ENCODE peak calls at places on chromosome 2, in four cellular contexts. One of them, this sample, is unnamed.

GRCh38 chr2:188077757-188078156 is 213.9 kb upstream of the GULP1 start:
- DNase-seq in HepG2: no peak
- DNase-seq in K562: no peak
- DNase-seq in WTC11: no peak
- DNase-seq in this sample: no peak

GRCh38 chr2:85470850-85471800 is 52.6 kb downstream of the SH2D6 start:
- DNase-seq in HepG2: peak
- DNase-seq in K562: no peak
- DNase-seq in WTC11: no peak
- DNase-seq in this sample: no peak

GRCh38 chr2:226673314-226673723 is 126.3 kb downstream of the IRS1 start:
- DNase-seq in HepG2: no peak
- DNase-seq in K562: no peak
- DNase-seq in WTC11: no peak
- DNase-seq in this sample: no peak

GRCh38 chr2:150549381-150549780 is 61.9 kb upstream of the RND3 start:
- DNase-seq in HepG2: no peak
- DNase-seq in K562: no peak
- DNase-seq in WTC11: no peak
- DNase-seq in this sample: no peak

GRCh38 chr2:215105607-215106354 is 32.6 kb downstream of the ABCA12 start:
- DNase-seq in HepG2: no peak
- DNase-seq in K562: no peak
- DNase-seq in WTC11: no peak
- DNase-seq in this sample: no peak

GRCh38 chr2:177347570-177347969 is 45.0 kb upstream of the AGPS start:
- DNase-seq in HepG2: no peak
- DNase-seq in K562: no peak
- DNase-seq in WTC11: no peak
- DNase-seq in this sample: no peak

GRCh38 chr2:203909192-203909945 is 27.2 kb upstream of the ICOS start:
- DNase-seq in HepG2: peak
- DNase-seq in K562: peak
- DNase-seq in WTC11: no peak
- DNase-seq in this sample: peak

GRCh38 chr2:60295591-60295962 is 257.9 kb downstream of the BCL11A start:
- DNase-seq in HepG2: no peak
- DNase-seq in K562: no peak
- DNase-seq in WTC11: peak
- DNase-seq in this sample: no peak

GRCh38 chr2:75403991-75404428 is 156.7 kb downstream of the EVA1A start:
- DNase-seq in HepG2: peak
- DNase-seq in K562: peak
- DNase-seq in WTC11: no peak
- DNase-seq in this sample: no peak

GRCh38 chr2:240319855-240320560 is 115.5 kb upstream of the GPC1 start:
- DNase-seq in HepG2: no peak
- DNase-seq in K562: peak
- DNase-seq in WTC11: no peak
- DNase-seq in this sample: peak

GRCh38 chr2:50328680-50329079 is 703.3 kb downstream of the NRXN1 start:
- DNase-seq in HepG2: no peak
- DNase-seq in K562: no peak
- DNase-seq in WTC11: no peak
- DNase-seq in this sample: no peak

GRCh38 chr2:160010361-160011145 is 51.9 kb downstream of the PLA2R1 start:
- DNase-seq in HepG2: no peak
- DNase-seq in K562: no peak
- DNase-seq in WTC11: no peak
- DNase-seq in this sample: no peak

GRCh38 chr2:161857936-161858335 is 216.1 kb downstream of the DPP4 start:
- DNase-seq in HepG2: no peak
- DNase-seq in K562: no peak
- DNase-seq in WTC11: no peak
- DNase-seq in this sample: no peak

GRCh38 chr2:16060125-16060935 is 120.0 kb downstream of the MYCN start:
- DNase-seq in HepG2: no peak
- DNase-seq in K562: no peak
- DNase-seq in WTC11: no peak
- DNase-seq in this sample: no peak

GRCh38 chr2:16059393-16060016 is 119.2 kb downstream of the MYCN start:
- DNase-seq in HepG2: no peak
- DNase-seq in K562: no peak
- DNase-seq in WTC11: no peak
- DNase-seq in this sample: no peak

GRCh38 chr2:16058747-16059358 is 118.5 kb downstream of the MYCN start:
- DNase-seq in HepG2: no peak
- DNase-seq in K562: no peak
- DNase-seq in WTC11: no peak
- DNase-seq in this sample: no peak

GRCh38 chr2:16057661-16058060 is 117.3 kb downstream of the MYCN start:
- DNase-seq in HepG2: no peak
- DNase-seq in K562: no peak
- DNase-seq in WTC11: no peak
- DNase-seq in this sample: no peak

GRCh38 chr2:16058256-16058655 is 117.9 kb downstream of the MYCN start:
- DNase-seq in HepG2: no peak
- DNase-seq in K562: no peak
- DNase-seq in WTC11: no peak
- DNase-seq in this sample: no peak
- TF ChIP-seq ATF2 in HepG2: no peak
- TF ChIP-seq ATF2 in K562: no peak
- TF ChIP-seq ATF2 in WTC11: no peak
- TF ChIP-seq ATF2 in this sample: no peak

GRCh38 chr2:100978582-100979051 is 23.5 kb upstream of the RPL31 start:
- DNase-seq in HepG2: no peak
- DNase-seq in K562: no peak
- DNase-seq in WTC11: no peak
- DNase-seq in this sample: no peak
- TF ChIP-seq ATF2 in HepG2: no peak
- TF ChIP-seq ATF2 in K562: no peak
- TF ChIP-seq ATF2 in WTC11: no peak
- TF ChIP-seq ATF2 in this sample: no peak

GRCh38 chr2:238941262-238941792 is 93.4 kb downstream of the TWIST2 start:
- DNase-seq in HepG2: no peak
- DNase-seq in K562: no peak
- DNase-seq in WTC11: no peak
- DNase-seq in this sample: peak

GRCh38 chr2:238939521-238940403 is 91.9 kb downstream of the TWIST2 start:
- DNase-seq in HepG2: no peak
- DNase-seq in K562: no peak
- DNase-seq in WTC11: no peak
- DNase-seq in this sample: no peak

GRCh38 chr2:238942941-238943715 is 95.2 kb downstream of the TWIST2 start:
- DNase-seq in HepG2: no peak
- DNase-seq in K562: no peak
- DNase-seq in WTC11: no peak
- DNase-seq in this sample: no peak

GRCh38 chr2:238940806-238941205 is 92.9 kb downstream of the TWIST2 start:
- DNase-seq in HepG2: no peak
- DNase-seq in K562: no peak
- DNase-seq in WTC11: no peak
- DNase-seq in this sample: no peak

GRCh38 chr2:238942080-238942761 is 94.3 kb downstream of the TWIST2 start:
- DNase-seq in HepG2: no peak
- DNase-seq in K562: no peak
- DNase-seq in WTC11: no peak
- DNase-seq in this sample: peak
- TF ChIP-seq ATF2 in HepG2: no peak
- TF ChIP-seq ATF2 in K562: no peak
- TF ChIP-seq ATF2 in WTC11: no peak
- TF ChIP-seq ATF2 in this sample: no peak

DNA sequence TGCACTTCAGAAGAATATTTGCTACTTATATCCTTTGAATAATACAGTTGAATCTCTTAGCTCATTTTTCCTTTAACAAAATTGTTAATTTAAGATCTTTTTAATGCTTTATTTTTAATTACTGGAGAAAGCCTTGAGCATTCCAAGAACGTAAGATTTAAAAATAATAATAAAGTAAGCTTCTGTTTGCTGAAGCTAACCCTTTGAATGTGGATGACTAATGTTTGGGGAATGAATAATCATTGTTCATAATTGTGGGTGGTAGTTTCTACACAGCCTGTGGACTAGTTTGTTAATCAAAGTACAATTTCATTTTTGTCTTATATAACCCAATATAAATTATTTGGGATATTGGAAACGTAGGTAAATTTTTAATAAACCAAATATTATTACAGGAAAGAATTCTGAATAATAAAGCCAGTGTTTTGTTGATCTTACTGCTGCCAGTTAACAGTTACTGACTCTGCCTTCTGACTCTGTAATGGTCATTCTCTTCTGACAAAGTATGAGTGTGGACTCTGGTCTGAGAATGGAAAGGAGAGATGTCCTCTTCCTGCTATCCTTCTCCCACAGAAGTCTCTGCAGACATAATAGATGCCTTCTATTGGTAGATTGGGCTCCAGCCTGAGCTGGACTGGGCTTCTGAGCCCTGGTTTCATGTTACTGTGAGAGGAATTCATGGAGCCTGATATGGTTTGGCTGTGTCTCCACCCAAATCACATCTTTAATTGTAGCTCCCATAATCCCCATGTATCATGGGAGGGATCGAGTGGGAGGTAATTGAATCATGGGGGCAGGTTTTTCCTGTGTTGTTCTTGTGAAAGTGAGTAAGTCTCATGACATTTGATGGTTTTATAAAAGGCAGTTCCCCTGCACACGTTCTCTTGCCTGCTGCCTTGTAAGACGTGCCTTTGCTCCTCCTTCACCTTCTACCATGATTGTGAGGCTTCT is 292.7 kb upstream of the SLC39A10 start:
- DNase-seq in HepG2: no peak
- DNase-seq in K562: no peak
- DNase-seq in WTC11: no peak
- DNase-seq in this sample: no peak
- TF ChIP-seq ATF2 in HepG2: no peak
- TF ChIP-seq ATF2 in K562: no peak
- TF ChIP-seq ATF2 in WTC11: no peak
- TF ChIP-seq ATF2 in this sample: no peak